ENCODE peak calls at places on chromosome 10, in ten cellular contexts. Q is GF-D8; U is PC-3; W is C1 segment of cervical spinal cord; N is NCI-H82; R is HT-29; V is stimulated activated CD4-positive, alpha-beta T cell treated with anti-CD3 and anti-CD28 coated beads, Interleukin-2, amount 100 ng/mL, for 48 hours; Y is germinal center; S is NCI-H1694 treated with DMSO at 0.1 percent for 48 hours; G is sigmoid colon. T is an unnamed sample.
A peak's percentile ranks its signal among the peaks of the same experiment; 100 is the strongest.

GRCh38 chr10:124693396-124693795 is 50.8 kb downstream of the FAM53B start:
- DNase-seq in Q (no peak), Y (no peak), R (no peak), V (no peak), S (no peak), G (no peak), U (no peak), W (no peak), N (no peak), T (no peak)

GRCh38 chr10:117865945-117866344 is 180.8 kb downstream of the RAB11FIP2 start:
- DNase-seq in R (no peak), N (peak; percentile 77), Y (no peak), G (no peak), U (no peak), V (no peak), S (no peak), W (no peak), Q (no peak), T (no peak)

GRCh38 chr10:100364735-100365391 is 17.8 kb downstream of the SCD start:
- DNase-seq in W (peak; percentile 66), R (peak; percentile 96), N (peak; percentile 70), V (no peak), Q (no peak), S (peak; percentile 63), Y (no peak), G (peak; percentile 90), U (peak; percentile 86), T (peak; percentile 62)

GRCh38 chr10:29266641-29267040 is 22.2 kb upstream of the LYZL1 start:
- DNase-seq in W (peak; percentile 22), V (no peak), G (no peak), U (no peak), S (no peak), Y (no peak), R (no peak), Q (no peak), N (no peak), T (peak; percentile 74)

GRCh38 chr10:70324341-70324861 is 40.6 kb upstream of the NPFFR1 start:
- DNase-seq in U (no peak), G (peak; percentile 47), Q (no peak), Y (peak; percentile 67), R (no peak), W (no peak), N (no peak), S (no peak), V (no peak), T (no peak)

GRCh38 chr10:120039066-120039465 is 146.5 kb downstream of the SEC23IP start:
- DNase-seq in N (no peak), V (no peak), R (no peak), W (no peak), Y (no peak), G (no peak), Q (no peak), S (no peak), U (no peak), T (no peak)

GRCh38 chr10:66746246-66746645 is 179.6 kb upstream of the LRRTM3 start:
- DNase-seq in R (no peak), N (no peak), Y (no peak), U (peak; percentile 76), W (no peak), S (no peak), G (no peak), Q (no peak), V (no peak), T (no peak)

GRCh38 chr10:69413221-69413865 is 3.4 kb downstream of the TACR2 start:
- DNase-seq in G (peak; percentile 94), U (peak; percentile 69), Y (peak; percentile 53), W (peak; percentile 32), S (peak; percentile 71), Q (no peak), N (peak; percentile 74), V (no peak), R (peak; percentile 54), T (peak; percentile 56)

GRCh38 chr10:98041352-98042043 is 11.1 kb upstream of the CRTAC1 start:
- DNase-seq in G (peak; percentile 72), U (peak; percentile 68), N (peak; percentile 80), Q (no peak), S (peak; percentile 15), W (peak; percentile 60), R (peak; percentile 82), Y (peak; percentile 42), V (peak; percentile 44), T (peak; percentile 85)

GRCh38 chr10:26090762-26091161 is 125.8 kb upstream of the GAD2 start:
- DNase-seq in S (no peak), G (no peak), W (no peak), R (no peak), Q (no peak), U (no peak), N (no peak), V (no peak), Y (no peak), T (no peak)